ENCODE peak calls at places on chromosomes 2 and 18, in nine cellular contexts. One of them, this sample, is unnamed. For H3K27me3, the result is how much of the 10 kb centered on the place peaks cover.

GRCh38 chr2:96853321-96853720 is 4.5 kb downstream of the ANKRD39 start:
- DNase-seq in left ventricle myocardium inferior: no peak
- DNase-seq in IMR-90: no peak
- DNase-seq in breast epithelium: no peak
- DNase-seq in tibial artery: no peak
- DNase-seq in GM06990: no peak
- DNase-seq in fibroblast of lung: no peak
- DNase-seq in spleen: no peak
- DNase-seq in gastrocnemius medialis: no peak
- DNase-seq in this sample: no peak

GRCh38 chr2:196914867-196915465 is 11.5 kb downstream of the PGAP1 start:
- DNase-seq in left ventricle myocardium inferior: no peak
- DNase-seq in IMR-90: no peak
- DNase-seq in breast epithelium: no peak
- DNase-seq in tibial artery: no peak
- DNase-seq in GM06990: no peak
- DNase-seq in fibroblast of lung: no peak
- DNase-seq in spleen: no peak
- DNase-seq in gastrocnemius medialis: no peak
- DNase-seq in this sample: no peak

GRCh38 chr2:209411718-209412117 is 12.1 kb upstream of the MAP2 start:
- DNase-seq in left ventricle myocardium inferior: no peak
- DNase-seq in IMR-90: no peak
- DNase-seq in breast epithelium: no peak
- DNase-seq in tibial artery: no peak
- DNase-seq in GM06990: no peak
- DNase-seq in fibroblast of lung: no peak
- DNase-seq in spleen: no peak
- DNase-seq in gastrocnemius medialis: no peak
- DNase-seq in this sample: peak

GRCh38 chr2:101697124-101697793 is at the start of gene MAP4K4:
- DNase-seq in left ventricle myocardium inferior: peak
- DNase-seq in IMR-90: peak
- DNase-seq in breast epithelium: peak
- DNase-seq in tibial artery: peak
- DNase-seq in GM06990: peak
- DNase-seq in fibroblast of lung: peak
- DNase-seq in spleen: peak
- DNase-seq in gastrocnemius medialis: peak
- DNase-seq in this sample: peak

GRCh38 chr18:68121826-68122225 is 593.1 kb downstream of the TMX3 start:
- DNase-seq in left ventricle myocardium inferior: no peak
- DNase-seq in IMR-90: peak
- DNase-seq in breast epithelium: no peak
- DNase-seq in tibial artery: no peak
- DNase-seq in GM06990: no peak
- DNase-seq in fibroblast of lung: peak
- DNase-seq in spleen: no peak
- DNase-seq in gastrocnemius medialis: no peak
- DNase-seq in this sample: peak

GRCh38 chr2:212398316-212398715 is 140.3 kb downstream of the ERBB4 start:
- DNase-seq in left ventricle myocardium inferior: no peak
- DNase-seq in IMR-90: no peak
- DNase-seq in breast epithelium: no peak
- DNase-seq in tibial artery: no peak
- DNase-seq in GM06990: no peak
- DNase-seq in fibroblast of lung: no peak
- DNase-seq in spleen: no peak
- DNase-seq in gastrocnemius medialis: no peak
- DNase-seq in this sample: no peak

GRCh38 chr2:214378455-214379103 is 32.3 kb upstream of the VWC2L start:
- DNase-seq in left ventricle myocardium inferior: no peak
- DNase-seq in IMR-90: no peak
- DNase-seq in breast epithelium: peak
- DNase-seq in tibial artery: no peak
- DNase-seq in GM06990: no peak
- DNase-seq in fibroblast of lung: no peak
- DNase-seq in spleen: no peak
- DNase-seq in gastrocnemius medialis: no peak
- DNase-seq in this sample: peak

GRCh38 chr18:25190468-25190867 is 161.5 kb downstream of the ZNF521 start:
- DNase-seq in left ventricle myocardium inferior: no peak
- DNase-seq in IMR-90: no peak
- DNase-seq in breast epithelium: no peak
- DNase-seq in tibial artery: no peak
- DNase-seq in GM06990: no peak
- DNase-seq in fibroblast of lung: no peak
- DNase-seq in spleen: no peak
- DNase-seq in gastrocnemius medialis: no peak
- DNase-seq in this sample: no peak

GRCh38 chr2:190451561-190452176 is 43.5 kb downstream of the MFSD6 start:
- DNase-seq in left ventricle myocardium inferior: no peak
- DNase-seq in IMR-90: peak
- DNase-seq in breast epithelium: no peak
- DNase-seq in tibial artery: no peak
- DNase-seq in GM06990: no peak
- DNase-seq in fibroblast of lung: peak
- DNase-seq in spleen: no peak
- DNase-seq in gastrocnemius medialis: no peak
- DNase-seq in this sample: peak

GRCh38 chr2:109633284-109633961 is 19.3 kb downstream of the SOWAHC start:
- DNase-seq in left ventricle myocardium inferior: no peak
- DNase-seq in IMR-90: no peak
- DNase-seq in breast epithelium: no peak
- DNase-seq in tibial artery: no peak
- DNase-seq in GM06990: peak
- DNase-seq in fibroblast of lung: no peak
- DNase-seq in spleen: no peak
- DNase-seq in gastrocnemius medialis: no peak
- DNase-seq in this sample: no peak

GRCh38 chr18:62420513-62421209 is 95.6 kb downstream of the TNFRSF11A start:
- DNase-seq in left ventricle myocardium inferior: no peak
- DNase-seq in IMR-90: peak
- DNase-seq in breast epithelium: peak
- DNase-seq in tibial artery: no peak
- DNase-seq in GM06990: peak
- DNase-seq in fibroblast of lung: peak
- DNase-seq in spleen: no peak
- DNase-seq in gastrocnemius medialis: no peak
- DNase-seq in this sample: peak

GRCh38 chr2:73078457-73079411 is 7.2 kb upstream of the SFXN5 start:
- DNase-seq in left ventricle myocardium inferior: no peak
- DNase-seq in IMR-90: no peak
- DNase-seq in breast epithelium: no peak
- DNase-seq in tibial artery: no peak
- DNase-seq in GM06990: no peak
- DNase-seq in fibroblast of lung: no peak
- DNase-seq in spleen: peak
- DNase-seq in gastrocnemius medialis: no peak
- DNase-seq in this sample: no peak

GRCh38 chr2:73075477-73076373 is 4.2 kb upstream of the SFXN5 start:
- DNase-seq in left ventricle myocardium inferior: peak
- DNase-seq in IMR-90: peak
- DNase-seq in breast epithelium: peak
- DNase-seq in tibial artery: no peak
- DNase-seq in GM06990: no peak
- DNase-seq in fibroblast of lung: peak
- DNase-seq in spleen: peak
- DNase-seq in gastrocnemius medialis: peak
- DNase-seq in this sample: no peak

GRCh38 chr2:73074110-73075069 is 2.9 kb upstream of the SFXN5 start:
- DNase-seq in left ventricle myocardium inferior: no peak
- DNase-seq in IMR-90: no peak
- DNase-seq in breast epithelium: no peak
- DNase-seq in tibial artery: no peak
- DNase-seq in GM06990: no peak
- DNase-seq in fibroblast of lung: no peak
- DNase-seq in spleen: peak
- DNase-seq in gastrocnemius medialis: peak
- DNase-seq in this sample: no peak

GRCh38 chr2:73077424-73077795 is 5.9 kb upstream of the SFXN5 start:
- DNase-seq in left ventricle myocardium inferior: no peak
- DNase-seq in IMR-90: no peak
- DNase-seq in breast epithelium: no peak
- DNase-seq in tibial artery: no peak
- DNase-seq in GM06990: no peak
- DNase-seq in fibroblast of lung: no peak
- DNase-seq in spleen: no peak
- DNase-seq in gastrocnemius medialis: no peak
- DNase-seq in this sample: no peak

DNA sequence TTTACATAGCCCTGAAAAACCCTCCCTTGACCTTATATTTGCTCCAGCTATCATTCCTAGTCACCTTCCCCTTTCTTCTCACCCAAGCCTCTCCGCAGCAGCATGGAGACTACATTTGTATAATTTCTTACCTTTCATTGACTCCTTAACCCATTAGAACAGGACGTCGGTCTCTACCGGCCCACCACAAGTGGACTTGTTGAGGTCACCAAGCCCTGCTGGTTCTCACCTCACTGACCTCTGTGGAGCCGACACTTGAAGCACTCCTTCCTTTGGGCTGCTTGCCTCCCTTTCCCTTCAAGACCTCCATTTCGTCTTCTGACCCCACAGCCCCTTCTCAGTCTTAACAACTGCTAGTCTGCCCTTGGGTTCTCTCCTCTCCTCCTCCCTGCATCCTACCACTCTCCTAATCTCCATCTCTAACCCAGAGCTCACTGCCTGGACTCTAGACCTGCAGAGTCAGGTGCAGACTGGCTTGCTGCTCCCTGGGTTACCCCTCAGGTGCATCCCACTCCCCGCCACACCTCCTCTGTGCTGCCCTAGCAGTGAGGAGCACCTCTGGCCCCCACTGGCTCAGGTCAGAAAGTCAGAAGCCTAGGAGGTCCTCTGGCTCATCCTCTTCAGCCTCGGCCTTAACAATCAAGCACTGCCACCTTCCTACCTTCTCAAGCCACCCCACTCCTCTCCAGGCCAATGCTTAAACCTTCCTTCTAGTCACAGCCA is 5.3 kb upstream of the SFXN5 start:
- DNase-seq in left ventricle myocardium inferior: no peak
- DNase-seq in IMR-90: no peak
- DNase-seq in breast epithelium: no peak
- DNase-seq in tibial artery: peak
- DNase-seq in GM06990: no peak
- DNase-seq in fibroblast of lung: no peak
- DNase-seq in spleen: peak
- DNase-seq in gastrocnemius medialis: no peak
- DNase-seq in this sample: no peak
- H3K4me3 ChIP-seq in left ventricle myocardium inferior: no peak
- H3K4me3 ChIP-seq in IMR-90: no peak
- H3K4me3 ChIP-seq in breast epithelium: no peak
- H3K4me3 ChIP-seq in tibial artery: no peak
- H3K4me3 ChIP-seq in GM06990: no peak
- H3K4me3 ChIP-seq in fibroblast of lung: no peak
- H3K4me3 ChIP-seq in spleen: no peak
- H3K4me3 ChIP-seq in gastrocnemius medialis: no peak
- H3K4me3 ChIP-seq in this sample: no peak

DNA sequence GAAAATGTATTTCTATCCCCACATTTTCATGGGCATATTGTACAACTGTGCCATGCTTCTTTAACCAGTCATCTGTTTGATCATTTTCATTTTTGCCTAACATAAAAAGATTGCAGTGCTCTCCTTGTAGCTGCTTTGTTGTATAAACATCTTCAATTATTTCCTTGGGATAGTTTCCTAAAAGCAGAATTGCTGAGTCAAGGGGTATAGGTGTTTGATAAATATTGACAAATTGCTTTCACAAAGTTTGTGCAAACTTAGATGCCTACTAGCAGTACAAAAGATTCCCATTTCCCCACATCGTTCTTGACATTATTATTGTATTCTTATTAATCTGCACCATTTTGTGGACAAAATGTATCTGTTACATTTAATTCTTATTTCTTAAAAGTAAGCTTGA is 479.6 kb downstream of the FBXO15 start:
- DNase-seq in left ventricle myocardium inferior: no peak
- DNase-seq in IMR-90: no peak
- DNase-seq in breast epithelium: no peak
- DNase-seq in tibial artery: no peak
- DNase-seq in GM06990: no peak
- DNase-seq in fibroblast of lung: no peak
- DNase-seq in spleen: no peak
- DNase-seq in gastrocnemius medialis: no peak
- DNase-seq in this sample: no peak
- TF ChIP-seq CTCF in left ventricle myocardium inferior: no peak
- TF ChIP-seq CTCF in IMR-90: no peak
- TF ChIP-seq CTCF in breast epithelium: no peak
- TF ChIP-seq CTCF in tibial artery: no peak
- TF ChIP-seq CTCF in GM06990: no peak
- TF ChIP-seq CTCF in fibroblast of lung: no peak
- TF ChIP-seq CTCF in spleen: no peak
- TF ChIP-seq CTCF in gastrocnemius medialis: no peak
- TF ChIP-seq CTCF in this sample: no peak

GRCh38 chr2:110903548-110903947 is 171.2 kb downstream of the ACOXL start:
- DNase-seq in left ventricle myocardium inferior: no peak
- DNase-seq in IMR-90: no peak
- DNase-seq in breast epithelium: no peak
- DNase-seq in tibial artery: no peak
- DNase-seq in GM06990: no peak
- DNase-seq in fibroblast of lung: no peak
- DNase-seq in spleen: no peak
- DNase-seq in gastrocnemius medialis: peak
- DNase-seq in this sample: no peak
- H3K27me3 ChIP-seq in left ventricle myocardium inferior: under half
- H3K27me3 ChIP-seq in IMR-90: under half
- H3K27me3 ChIP-seq in breast epithelium: under half
- H3K27me3 ChIP-seq in tibial artery: under half
- H3K27me3 ChIP-seq in GM06990: under half
- H3K27me3 ChIP-seq in fibroblast of lung: under half
- H3K27me3 ChIP-seq in spleen: under half
- H3K27me3 ChIP-seq in gastrocnemius medialis: under half
- H3K27me3 ChIP-seq in this sample: under half

DNA sequence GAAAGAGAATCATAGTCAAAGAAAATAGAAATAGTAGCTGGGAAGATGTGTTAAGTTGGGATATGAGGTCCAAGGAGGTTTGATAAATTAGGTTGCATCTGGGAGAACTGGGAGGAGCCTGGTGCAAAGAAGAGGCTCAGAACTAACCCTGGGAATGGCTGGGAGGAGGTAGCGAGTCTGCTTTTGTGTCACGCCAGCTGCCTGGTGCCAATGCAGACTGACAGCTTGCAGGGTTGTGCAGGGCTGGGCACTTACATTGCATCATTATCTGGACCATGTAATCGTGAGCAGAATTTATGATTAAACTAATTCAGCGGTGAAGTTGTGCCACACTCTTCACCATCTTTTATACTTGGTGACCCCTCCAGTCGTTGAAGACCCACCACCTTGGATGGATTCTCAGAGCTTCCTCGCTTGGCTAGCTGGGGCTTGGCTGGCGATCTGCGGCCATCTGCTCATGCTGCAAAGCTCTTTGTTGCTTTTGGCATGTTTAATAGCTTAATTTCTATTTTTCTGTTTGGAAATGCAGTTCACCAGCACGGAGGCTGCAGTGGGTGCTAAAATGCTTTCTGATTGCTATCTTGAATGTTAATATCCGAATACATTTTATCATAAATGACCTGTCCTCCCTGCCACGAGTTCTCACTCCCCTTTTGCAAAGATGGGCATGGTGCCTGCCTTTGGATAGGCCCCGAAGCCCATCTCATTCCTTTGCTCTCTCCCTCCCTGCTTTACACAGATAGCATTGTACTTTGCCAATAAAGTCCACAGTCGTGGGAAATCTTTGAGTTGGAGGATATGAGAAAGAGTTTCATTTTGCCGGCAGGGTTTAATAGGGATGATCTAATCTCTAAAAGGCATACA is 188.1 kb downstream of the PRKCE start:
- DNase-seq in left ventricle myocardium inferior: no peak
- DNase-seq in IMR-90: peak
- DNase-seq in breast epithelium: no peak
- DNase-seq in tibial artery: no peak
- DNase-seq in GM06990: no peak
- DNase-seq in fibroblast of lung: peak
- DNase-seq in spleen: no peak
- DNase-seq in gastrocnemius medialis: no peak
- DNase-seq in this sample: no peak
- H3K4me3 ChIP-seq in left ventricle myocardium inferior: peak
- H3K4me3 ChIP-seq in IMR-90: no peak
- H3K4me3 ChIP-seq in breast epithelium: peak
- H3K4me3 ChIP-seq in tibial artery: peak
- H3K4me3 ChIP-seq in GM06990: no peak
- H3K4me3 ChIP-seq in fibroblast of lung: no peak
- H3K4me3 ChIP-seq in spleen: no peak
- H3K4me3 ChIP-seq in gastrocnemius medialis: no peak
- H3K4me3 ChIP-seq in this sample: no peak